ENCODE peak calls at places on chromosomes 11 and 22, in eight cellular contexts. Y is HCT116, H is GM23338, Q is K562, Z is endothelial cell of umbilical vein, S is GM12878, O is H1, E is HepG2. B is an unnamed sample.

GRCh38 chr22:31680764-31681624 is 19.0 kb upstream of the PISD start:
- DNase-seq in Y (no peak), H (no peak), Q (no peak), Z (no peak), S (no peak), O (no peak), E (no peak), B (no peak)

GRCh38 chr22:43400449-43400848 is 11.4 kb upstream of the MPPED1 start:
- DNase-seq in Y (no peak), H (no peak), Q (no peak), Z (no peak), S (no peak), O (no peak), E (no peak), B (no peak)

GRCh38 chr11:118621071-118621815 is 13.8 kb downstream of the PHLDB1 start:
- DNase-seq in Y (peak), H (peak), Q (peak), Z (peak), S (no peak), O (peak), E (peak), B (no peak)

GRCh38 chr22:30474683-30475424 is 3.0 kb upstream of the SEC14L3 start:
- DNase-seq in Y (no peak), H (peak), Q (no peak), Z (no peak), S (no peak), O (no peak), E (no peak), B (no peak)

GRCh38 chr11:108929241-108929640 is 264.4 kb downstream of the DDX10 start:
- DNase-seq in Y (peak), H (no peak), Q (no peak), Z (peak), S (no peak), O (no peak), E (peak), B (no peak)

GRCh38 chr11:103875855-103876510 is 160.5 kb upstream of the DDI1 start:
- DNase-seq in Y (no peak), H (no peak), Q (no peak), Z (no peak), S (no peak), O (no peak), E (no peak), B (no peak)

GRCh38 chr11:85809191-85809590 is 1.8 kb downstream of the SYTL2 start:
- DNase-seq in Y (no peak), H (no peak), Q (no peak), Z (no peak), S (no peak), O (no peak), E (no peak), B (no peak)

GRCh38 chr11:36155770-36156485 is 133.3 kb downstream of the COMMD9 start:
- DNase-seq in Y (no peak), H (peak), Q (no peak), Z (peak), S (no peak), O (no peak), E (no peak), B (no peak)

GRCh38 chr22:32877196-32877595 is 75.7 kb downstream of the TIMP3 start:
- DNase-seq in Y (no peak), H (no peak), Q (no peak), Z (no peak), S (no peak), O (no peak), E (no peak), B (no peak)

GRCh38 chr11:127496165-127496564 is 495.6 kb upstream of the KIRREL3 start:
- DNase-seq in Y (no peak), H (no peak), Q (no peak), Z (no peak), S (no peak), O (no peak), E (no peak), B (no peak)

GRCh38 chr11:102322560-102322959 is 5.3 kb downstream of the BIRC3 start:
- DNase-seq in Y (no peak), H (no peak), Q (no peak), Z (no peak), S (no peak), O (no peak), E (no peak), B (no peak)

GRCh38 chr11:116840746-116841296 is 3.4 kb upstream of the APOA1 start:
- DNase-seq in Y (no peak), H (no peak), Q (no peak), Z (no peak), S (no peak), O (no peak), E (peak), B (no peak)

GRCh38 chr22:35917651-35918050 is 111.0 kb downstream of the RBFOX2 start:
- DNase-seq in Y (no peak), H (no peak), Q (no peak), Z (no peak), S (no peak), O (no peak), E (no peak), B (no peak)

GRCh38 chr22:35918466-35918865 is 110.2 kb downstream of the RBFOX2 start:
- DNase-seq in Y (no peak), H (no peak), Q (no peak), Z (no peak), S (no peak), O (no peak), E (no peak), B (no peak)

GRCh38 chr22:35923026-35923425 is 105.6 kb downstream of the RBFOX2 start:
- DNase-seq in Y (no peak), H (no peak), Q (no peak), Z (no peak), S (no peak), O (no peak), E (no peak), B (no peak)

GRCh38 chr22:35919002-35919542 is 109.6 kb downstream of the RBFOX2 start:
- DNase-seq in Y (no peak), H (no peak), Q (no peak), Z (no peak), S (no peak), O (no peak), E (no peak), B (no peak)

DNA sequence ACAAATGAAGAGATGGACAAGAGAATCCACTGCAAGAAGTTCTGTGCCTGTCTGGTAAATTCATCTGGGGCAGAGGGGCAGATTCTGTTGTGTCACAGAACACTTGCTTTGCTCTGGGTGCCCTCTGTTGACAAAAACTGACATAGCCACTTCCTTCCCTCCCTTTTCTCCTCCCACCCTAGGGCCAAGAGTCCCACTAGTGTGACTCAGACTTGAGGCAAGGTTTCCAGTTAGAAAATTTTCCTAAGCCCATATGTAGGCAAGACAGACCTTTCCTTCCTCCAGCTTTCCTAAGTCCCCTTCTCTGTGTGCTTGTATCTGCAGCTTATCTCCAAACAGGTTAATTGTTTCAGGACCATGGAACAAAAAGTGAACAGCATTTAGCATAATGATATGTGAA is 106.8 kb downstream of the RBFOX2 start:
- DNase-seq in Y (peak), H (peak), Q (peak), Z (peak), S (peak), O (peak), E (peak), B (no peak)
- TF ChIP-seq POLR2AphosphoS5 in Y (no peak), H (no peak), Q (no peak), Z (peak), S (no peak), O (no peak), E (no peak), B (no peak)

GRCh38 chr11:1570896-1571759 is 943 bp downstream of the DUSP8 start:
- DNase-seq in Y (no peak), H (peak), Q (no peak), Z (no peak), S (no peak), O (peak), E (no peak), B (no peak)
- TF ChIP-seq EZH2 in Y (no peak), H (peak), Q (no peak), Z (peak), S (no peak), O (peak), E (no peak), B (no peak)

DNA sequence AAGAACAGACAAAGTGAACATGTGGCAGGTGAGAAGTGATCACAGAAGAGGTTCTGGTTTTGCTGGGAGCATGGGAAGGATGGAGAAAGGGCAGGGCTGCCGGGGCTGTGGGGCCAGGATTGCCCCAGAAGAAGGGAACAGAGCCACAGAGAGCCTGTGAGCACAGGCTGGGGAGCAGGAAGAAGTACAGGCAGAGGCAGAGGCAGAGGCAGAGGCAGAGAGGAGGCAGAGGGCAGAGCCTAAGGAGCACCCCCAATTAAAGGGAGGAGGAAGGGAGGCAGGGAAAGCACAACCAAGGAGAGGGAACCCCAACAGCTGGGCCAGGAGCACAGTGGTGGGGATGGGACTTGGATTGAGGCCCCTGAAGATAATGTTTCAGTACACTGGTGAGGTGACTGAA is 51.5 kb downstream of the SGSM3 start:
- DNase-seq in Y (no peak), H (no peak), Q (no peak), Z (no peak), S (no peak), O (no peak), E (no peak), B (no peak)
- TF ChIP-seq POLR2AphosphoS5 in Y (no peak), H (no peak), Q (no peak), Z (no peak), S (no peak), O (no peak), E (no peak), B (no peak)

GRCh38 chr22:39243443-39244072 is 1.2 kb downstream of the PDGFB start:
- DNase-seq in Y (no peak), H (peak), Q (no peak), Z (no peak), S (no peak), O (peak), E (peak), B (no peak)
- TF ChIP-seq EZH2 in Y (no peak), H (no peak), Q (no peak), Z (no peak), S (no peak), O (peak), E (no peak), B (peak)

GRCh38 chr11:59668950-59669610 is at the start of gene PATL1:
- DNase-seq in Y (peak), H (peak), Q (peak), Z (peak), S (peak), O (peak), E (peak), B (peak)

GRCh38 chr11:59669611-59670009 is 773 bp upstream of the PATL1 start:
- DNase-seq in Y (no peak), H (peak), Q (peak), Z (no peak), S (no peak), O (peak), E (no peak), B (no peak)

GRCh38 chr11:59667812-59668187 is 1.0 kb downstream of the PATL1 start:
- DNase-seq in Y (no peak), H (no peak), Q (no peak), Z (no peak), S (no peak), O (no peak), E (peak), B (no peak)

GRCh38 chr11:59666969-59667368 is 1.9 kb downstream of the PATL1 start:
- DNase-seq in Y (no peak), H (no peak), Q (no peak), Z (no peak), S (no peak), O (no peak), E (no peak), B (no peak)

DNA sequence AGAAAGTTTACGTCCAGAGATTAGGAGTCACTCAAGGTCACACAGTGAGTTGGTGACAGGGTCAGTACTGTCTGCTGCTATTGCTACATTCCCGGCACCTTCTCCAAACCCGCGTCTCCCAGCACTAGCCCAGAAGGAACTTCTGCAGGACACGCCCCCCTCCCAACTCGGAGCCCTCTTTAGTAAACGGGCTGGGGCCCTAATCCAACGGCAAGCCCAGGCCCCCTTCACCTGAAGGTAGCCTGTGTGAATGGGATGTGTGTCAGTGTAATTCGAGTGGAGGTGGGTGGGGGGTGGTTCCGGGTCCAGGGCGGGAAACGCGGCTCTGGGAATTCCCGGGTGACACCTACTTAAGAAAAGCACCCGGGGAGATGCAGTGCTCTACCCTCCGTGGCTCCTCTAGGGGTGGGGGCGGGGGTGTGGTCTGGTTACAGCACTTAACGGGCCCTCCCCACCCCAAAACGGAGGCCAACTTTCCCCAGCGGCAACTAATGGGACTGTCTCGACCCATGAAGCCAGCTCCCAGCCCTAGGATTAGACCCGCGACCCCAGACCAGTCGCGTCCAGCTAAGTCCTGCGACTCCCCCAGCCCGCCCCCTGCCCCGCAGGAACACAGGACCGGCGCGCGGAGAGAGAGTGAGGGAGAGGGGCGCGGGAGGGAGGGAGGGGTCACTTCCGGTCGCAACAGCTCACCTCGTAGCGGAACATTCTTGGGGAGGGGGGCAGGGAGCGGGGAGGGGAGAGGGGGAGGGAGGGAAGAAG is 468 bp downstream of the PATL1 start:
- DNase-seq in Y (no peak), H (peak), Q (peak), Z (peak), S (no peak), O (peak), E (peak), B (no peak)
- TF ChIP-seq POLR2AphosphoS5 in Y (peak), H (no peak), Q (no peak), Z (no peak), S (peak), O (no peak), E (no peak), B (no peak)

GRCh38 chr11:66418986-66419308 is 1.9 kb upstream of the NPAS4 start:
- DNase-seq in Y (no peak), H (no peak), Q (no peak), Z (no peak), S (no peak), O (no peak), E (no peak), B (no peak)

GRCh38 chr11:66417000-66417399 is 3.8 kb upstream of the NPAS4 start:
- DNase-seq in Y (no peak), H (peak), Q (no peak), Z (no peak), S (no peak), O (no peak), E (no peak), B (no peak)

GRCh38 chr11:66420671-66421476 is at the start of gene NPAS4:
- DNase-seq in Y (no peak), H (peak), Q (no peak), Z (no peak), S (no peak), O (peak), E (no peak), B (no peak)

GRCh38 chr11:66419825-66420224 is 1.0 kb upstream of the NPAS4 start:
- DNase-seq in Y (no peak), H (peak), Q (no peak), Z (no peak), S (no peak), O (peak), E (no peak), B (no peak)

GRCh38 chr11:66418168-66418985 is 2.5 kb upstream of the NPAS4 start:
- DNase-seq in Y (peak), H (peak), Q (peak), Z (peak), S (peak), O (peak), E (peak), B (peak)
- TF ChIP-seq EZH2 in Y (no peak), H (no peak), Q (no peak), Z (no peak), S (no peak), O (no peak), E (no peak), B (no peak)

GRCh38 chr11:16002942-16003341 is 353.4 kb downstream of the SOX6 start:
- DNase-seq in Y (no peak), H (no peak), Q (no peak), Z (no peak), S (no peak), O (no peak), E (no peak), B (no peak)

GRCh38 chr11:16007514-16007913 is 348.8 kb downstream of the SOX6 start:
- DNase-seq in Y (no peak), H (no peak), Q (no peak), Z (no peak), S (no peak), O (no peak), E (no peak), B (no peak)

GRCh38 chr11:16000065-16000464 is 356.3 kb downstream of the SOX6 start:
- DNase-seq in Y (no peak), H (no peak), Q (no peak), Z (peak), S (no peak), O (no peak), E (no peak), B (no peak)

GRCh38 chr11:16001044-16001568 is 355.2 kb downstream of the SOX6 start:
- DNase-seq in Y (no peak), H (no peak), Q (no peak), Z (no peak), S (no peak), O (no peak), E (no peak), B (no peak)

DNA sequence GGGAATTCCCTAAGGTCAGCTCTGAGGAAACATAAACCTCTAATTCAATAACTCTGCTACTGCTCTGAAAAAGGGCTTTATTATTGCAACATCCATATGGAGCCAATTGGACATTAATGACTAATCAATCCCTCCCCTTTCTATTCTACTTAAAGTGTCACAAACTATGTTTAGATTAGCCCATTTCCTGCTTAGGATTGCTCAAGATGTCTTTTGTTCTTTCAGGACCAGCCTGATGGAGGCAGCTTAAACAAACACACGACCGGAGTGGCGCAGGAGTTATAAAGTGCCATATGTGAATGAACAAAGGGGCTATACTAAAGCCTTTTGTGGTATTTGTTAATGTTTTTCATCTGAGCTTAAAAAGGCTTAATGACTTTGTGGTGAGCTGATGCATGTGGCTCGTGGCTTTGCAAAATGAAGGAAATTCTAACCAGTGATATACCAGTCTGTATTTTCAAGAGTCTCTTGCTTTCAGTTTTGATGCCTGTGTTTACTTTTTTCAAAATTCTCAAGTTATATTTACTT is 354.4 kb downstream of the SOX6 start:
- DNase-seq in Y (peak), H (peak), Q (no peak), Z (peak), S (no peak), O (no peak), E (peak), B (peak)
- TF ChIP-seq POLR2AphosphoS5 in Y (no peak), H (no peak), Q (no peak), Z (no peak), S (no peak), O (no peak), E (no peak), B (peak)

DNA sequence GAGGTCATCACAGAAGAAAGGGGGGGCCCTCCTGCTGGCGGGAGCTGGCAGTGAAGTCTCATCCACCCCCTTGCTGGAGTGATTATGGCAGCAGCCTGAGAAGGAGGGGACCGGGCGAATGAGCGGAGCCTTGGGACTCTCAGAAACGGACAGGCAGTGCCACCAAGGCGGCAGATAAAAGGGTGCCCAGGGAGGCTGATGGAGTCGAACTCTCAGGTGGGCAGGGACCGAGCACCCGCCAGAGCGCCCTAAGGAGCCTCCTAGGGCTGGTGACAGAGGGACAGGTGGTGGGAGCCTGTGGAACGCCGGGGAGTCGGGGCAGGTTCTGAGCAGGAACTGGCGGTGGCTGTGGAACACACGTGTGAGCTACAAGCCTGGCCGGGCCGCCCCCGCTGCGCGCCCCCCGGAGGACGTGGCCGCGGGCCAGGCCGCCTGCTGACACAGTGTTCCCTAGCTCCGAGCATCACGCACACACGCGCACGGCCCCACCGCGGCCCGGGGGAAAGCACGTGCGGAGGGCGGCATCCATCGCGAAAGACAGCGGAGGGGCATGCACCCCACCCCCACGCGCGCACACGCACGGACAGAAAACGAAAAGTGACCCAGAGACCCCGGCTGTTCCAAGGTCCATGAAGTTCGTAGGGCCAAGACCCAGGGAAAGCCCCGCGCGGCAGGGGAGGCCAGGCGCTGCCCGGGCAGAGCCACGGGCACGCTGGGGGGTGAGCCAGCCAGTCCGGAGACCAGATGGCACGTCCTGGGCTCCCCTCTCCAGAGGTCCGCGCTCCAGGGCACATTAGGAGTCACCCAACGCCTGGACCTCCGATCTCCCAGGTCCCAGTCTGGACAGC is 1.0 kb downstream of the VWCE start:
- DNase-seq in Y (no peak), H (peak), Q (no peak), Z (peak), S (no peak), O (peak), E (peak), B (no peak)
- TF ChIP-seq EZH2 in Y (no peak), H (no peak), Q (no peak), Z (no peak), S (no peak), O (no peak), E (no peak), B (no peak)